ENCODE peak calls at places on chromosomes 16 and 17, in ten cellular contexts. B is AG04450, U is OCI-LY7, L is lower lobe of right lung, W is skeletal muscle cell, Q is prostate gland, A is WERI-Rb-1, N is astrocyte of the spinal cord, R is hepatocyte, H is mesendoderm. D is an unnamed sample.

GRCh38 chr16:31388535-31388934 is 4.6 kb upstream of the ITGAD start:
- DNase-seq in Q (no peak), N (no peak), A (no peak), W (no peak), B (no peak), R (no peak), L (no peak), H (no peak), U (no peak), D (no peak)

GRCh38 chr17:6506679-6507231 is 49.6 kb downstream of the PITPNM3 start:
- DNase-seq in W (no peak), H (no peak), A (no peak), B (no peak), R (no peak), U (no peak), Q (no peak), N (no peak), L (peak), D (peak)

GRCh38 chr16:77599793-77600415 is 122.4 kb upstream of the NUDT7 start:
- DNase-seq in R (peak), A (peak), L (no peak), W (no peak), Q (peak), N (peak), B (no peak), U (peak), H (no peak), D (peak)

GRCh38 chr16:88941933-88942909 is 34.8 kb downstream of the CBFA2T3 start:
- DNase-seq in H (peak), B (no peak), N (no peak), W (no peak), A (peak), R (peak), L (peak), U (peak), Q (no peak), D (no peak)

GRCh38 chr17:34226011-34226410 is 29.1 kb upstream of the CCL2 start:
- DNase-seq in L (no peak), R (no peak), A (no peak), H (no peak), N (no peak), B (no peak), U (no peak), Q (no peak), W (no peak), D (no peak)

GRCh38 chr16:66226762-66227161 is 139.7 kb upstream of the CDH5 start:
- DNase-seq in R (no peak), L (no peak), Q (no peak), N (no peak), A (no peak), H (no peak), U (no peak), B (no peak), W (no peak), D (no peak)

GRCh38 chr16:81012974-81013373 is 6.0 kb downstream of the CENPN start:
- DNase-seq in A (no peak), B (no peak), L (no peak), R (no peak), W (no peak), N (no peak), U (no peak), Q (no peak), H (no peak), D (no peak)

GRCh38 chr16:5971106-5971505 is 873.5 kb upstream of the EEF2KMT start:
- DNase-seq in A (no peak), W (no peak), H (no peak), B (no peak), Q (no peak), R (no peak), U (peak), L (no peak), N (no peak), D (no peak)

GRCh38 chr17:15966183-15966878 is 21.4 kb downstream of the ADORA2B start:
- DNase-seq in R (peak), U (no peak), L (peak), H (peak), N (peak), B (no peak), W (no peak), A (peak), Q (peak), D (peak)

GRCh38 chr16:83200005-83200779 is 573.4 kb downstream of the CDH13 start:
- DNase-seq in A (peak), W (no peak), B (no peak), L (no peak), Q (no peak), H (peak), N (peak), U (peak), R (no peak), D (no peak)

GRCh38 chr17:880074-880870 is 98.1 kb downstream of the MRM3 start:
- DNase-seq in L (no peak), W (no peak), A (no peak), R (no peak), Q (no peak), N (peak), H (peak), B (no peak), U (no peak), D (no peak)

GRCh38 chr16:24516900-24517669 is 22.3 kb upstream of the RBBP6 start:
- DNase-seq in L (peak), A (peak), Q (peak), B (peak), R (peak), N (peak), U (peak), W (peak), H (peak), D (peak)

GRCh38 chr17:17087424-17088103 is 45.3 kb downstream of the MPRIP start:
- DNase-seq in W (no peak), N (no peak), B (no peak), A (peak), H (peak), Q (no peak), U (no peak), L (no peak), R (no peak), D (no peak)

GRCh38 chr17:14750866-14751265 is 450.0 kb downstream of the HS3ST3B1 start:
- DNase-seq in U (no peak), B (no peak), R (no peak), Q (no peak), H (no peak), W (no peak), L (no peak), N (no peak), A (no peak), D (no peak)

GRCh38 chr16:50651835-50652438 is 29.2 kb downstream of the SNX20 start:
- DNase-seq in U (no peak), Q (no peak), N (no peak), H (no peak), B (no peak), R (no peak), A (no peak), L (no peak), W (no peak), D (no peak)

GRCh38 chr17:57440522-57441269 is 184.4 kb downstream of the MSI2 start:
- DNase-seq in B (peak), R (peak), W (peak), L (peak), H (peak), Q (peak), N (peak), U (peak), A (peak), D (peak)

GRCh38 chr16:49766280-49766679 is 89.6 kb downstream of the ZNF423 start:
- DNase-seq in W (no peak), Q (no peak), L (no peak), H (peak), B (no peak), A (no peak), U (no peak), R (no peak), N (no peak), D (no peak)

GRCh38 chr17:15456486-15456885 is 10.9 kb downstream of the CDRT4 start:
- DNase-seq in A (no peak), L (no peak), W (no peak), N (no peak), Q (no peak), B (no peak), R (no peak), U (no peak), H (no peak), D (peak)

GRCh38 chr17:41466988-41467387 is at the start of gene KRT32:
- DNase-seq in H (no peak), R (no peak), W (no peak), L (no peak), N (no peak), A (no peak), Q (no peak), B (no peak), U (no peak), D (no peak)

GRCh38 chr17:64687959-64688358 is 25.9 kb upstream of the SMURF2 start:
- DNase-seq in B (no peak), W (no peak), N (no peak), L (no peak), R (no peak), A (no peak), H (no peak), U (no peak), Q (no peak), D (peak)

GRCh38 chr16:85616608-85617311 is 3.6 kb downstream of the GSE1 start:
- DNase-seq in W (no peak), Q (peak), N (peak), L (peak), B (no peak), R (no peak), A (no peak), U (peak), H (no peak), D (no peak)

GRCh38 chr17:33012522-33013033 is 20.9 kb downstream of the SPACA3 start:
- DNase-seq in B (peak), N (peak), A (no peak), R (peak), U (no peak), W (peak), L (no peak), Q (no peak), H (no peak), D (peak)

GRCh38 chr17:29848737-29849136 is 81.3 kb downstream of the SSH2 start:
- DNase-seq in W (no peak), R (no peak), B (peak), H (no peak), Q (no peak), U (no peak), L (no peak), N (peak), A (no peak), D (no peak)

GRCh38 chr16:71257768-71258167 is 27.2 kb upstream of the HYDIN start:
- DNase-seq in N (no peak), H (no peak), W (no peak), R (no peak), U (no peak), L (no peak), A (no peak), B (no peak), Q (no peak), D (no peak)

GRCh38 chr17:45229681-45230409 is 8.2 kb downstream of the FMNL1 start:
- DNase-seq in U (no peak), A (no peak), W (no peak), L (no peak), N (no peak), B (no peak), H (peak), R (no peak), Q (no peak), D (no peak)

GRCh38 chr17:19338031-19338990 is 24.2 kb downstream of the B9D1 start:
- DNase-seq in Q (peak), R (peak), A (peak), H (peak), L (peak), B (no peak), U (peak), N (no peak), W (no peak), D (no peak)

GRCh38 chr17:45384047-45384799 is 48.4 kb downstream of the ARHGAP27 start:
- DNase-seq in W (no peak), B (no peak), N (no peak), H (no peak), R (no peak), A (no peak), L (no peak), Q (no peak), U (no peak), D (no peak)

GRCh38 chr17:82105417-82105881 is 7.4 kb upstream of the FASN start:
- DNase-seq in Q (no peak), H (no peak), B (no peak), R (no peak), N (no peak), W (no peak), L (no peak), A (peak), U (peak), D (no peak)

GRCh38 chr16:23907457-23907902 is 71.7 kb downstream of the PRKCB start:
- DNase-seq in U (no peak), H (no peak), Q (no peak), A (no peak), R (no peak), W (no peak), B (no peak), L (no peak), N (no peak), D (no peak)

GRCh38 chr16:21610006-21610544 is 10.7 kb downstream of the METTL9 start:
- DNase-seq in W (no peak), H (peak), B (no peak), R (no peak), L (no peak), Q (no peak), A (no peak), N (no peak), U (no peak), D (no peak)

GRCh38 chr16:53768167-53768566 is 64.2 kb downstream of the FTO start:
- DNase-seq in R (peak), U (no peak), L (no peak), N (no peak), A (no peak), B (no peak), Q (no peak), H (no peak), W (no peak), D (peak)

GRCh38 chr16:81571592-81572230 is 127.1 kb downstream of the CMIP start:
- DNase-seq in R (no peak), A (no peak), U (no peak), H (no peak), N (no peak), L (no peak), W (no peak), B (no peak), Q (no peak), D (no peak)

GRCh38 chr16:89822188-89823086 is 5.8 kb upstream of the SPIRE2 start:
- DNase-seq in A (peak), H (no peak), L (no peak), N (no peak), R (peak), Q (no peak), W (no peak), B (no peak), U (no peak), D (peak)

GRCh38 chr16:70703041-70703834 is 17.4 kb upstream of the MTSS2 start:
- DNase-seq in R (peak), L (no peak), W (peak), Q (peak), U (no peak), N (peak), B (peak), H (peak), A (peak), D (peak)

GRCh38 chr17:79929257-79930076 is 90.2 kb upstream of the CBX4 start:
- DNase-seq in H (no peak), U (no peak), Q (no peak), B (no peak), W (no peak), L (no peak), R (no peak), N (no peak), A (no peak), D (no peak)
- H3K4me3 ChIP-seq in H (no peak), U (no peak), Q (no peak), B (peak), W (peak), L (no peak), R (no peak), N (no peak), A (peak), D (no peak)

GRCh38 chr17:48624544-48625501 is 1.3 kb downstream of the HOXB9 start:
- DNase-seq in N (peak), R (peak), W (no peak), H (peak), A (peak), U (no peak), B (no peak), L (no peak), Q (no peak), D (no peak)
- H3K4me3 ChIP-seq in N (peak), R (peak), W (peak), H (peak), A (peak), U (no peak), B (peak), L (peak), Q (peak), D (no peak)

DNA sequence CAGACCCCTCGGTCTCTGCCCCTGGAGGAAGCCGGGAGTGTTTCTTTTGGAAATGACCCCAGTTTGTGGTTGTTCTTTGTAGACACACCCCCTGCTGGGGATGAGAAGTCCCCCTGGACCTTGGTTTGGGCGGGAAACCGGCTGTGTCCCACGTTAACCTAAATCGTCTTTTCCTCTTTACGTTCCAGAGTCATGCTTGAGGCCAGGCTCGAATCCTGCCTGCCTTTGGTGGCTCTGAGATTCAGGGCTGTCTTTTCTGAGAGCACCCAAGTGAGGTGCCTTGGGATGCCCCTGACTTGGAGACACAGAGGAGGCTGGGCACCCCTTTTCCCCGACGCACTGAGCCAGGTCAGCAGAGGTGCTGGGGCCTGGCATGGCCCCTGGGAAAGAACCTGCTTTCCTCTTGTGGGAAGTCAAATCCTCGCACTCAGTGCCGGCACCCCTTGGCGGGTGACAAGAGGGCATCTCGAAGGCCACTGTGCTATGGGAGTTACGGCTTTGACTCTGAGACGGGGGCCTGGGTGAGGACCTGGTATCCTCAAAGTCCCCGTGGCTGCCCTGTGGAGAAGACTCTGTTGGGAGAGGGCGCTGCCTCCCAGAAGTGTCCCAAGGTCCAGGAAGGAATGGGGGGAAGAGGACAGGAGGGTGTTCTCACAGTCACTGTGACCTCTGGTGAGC is 116.8 kb downstream of the METRNL start:
- DNase-seq in Q (no peak), B (no peak), A (no peak), R (no peak), W (peak), H (no peak), N (peak), U (no peak), L (peak), D (peak)
- H3K4me3 ChIP-seq in Q (no peak), B (no peak), A (no peak), R (no peak), W (no peak), H (no peak), N (no peak), U (no peak), L (no peak), D (no peak)

GRCh38 chr17:2722611-2723010 is 11.0 kb upstream of the CLUH start:
- DNase-seq in R (no peak), U (no peak), L (no peak), A (no peak), W (no peak), Q (no peak), H (no peak), B (no peak), N (no peak), D (no peak)

GRCh38 chr17:2723997-2724782 is 12.6 kb upstream of the CLUH start:
- DNase-seq in H (peak), N (no peak), Q (no peak), U (no peak), B (no peak), L (no peak), R (peak), A (no peak), W (no peak), D (peak)

GRCh38 chr17:2721603-2722002 is 10.0 kb upstream of the CLUH start:
- DNase-seq in W (no peak), U (no peak), Q (no peak), B (no peak), L (no peak), N (no peak), A (no peak), R (no peak), H (no peak), D (no peak)

GRCh38 chr17:2724783-2725164 is 13.2 kb upstream of the CLUH start:
- DNase-seq in H (peak), W (no peak), B (no peak), N (peak), L (no peak), R (peak), A (no peak), U (no peak), Q (no peak), D (peak)

DNA sequence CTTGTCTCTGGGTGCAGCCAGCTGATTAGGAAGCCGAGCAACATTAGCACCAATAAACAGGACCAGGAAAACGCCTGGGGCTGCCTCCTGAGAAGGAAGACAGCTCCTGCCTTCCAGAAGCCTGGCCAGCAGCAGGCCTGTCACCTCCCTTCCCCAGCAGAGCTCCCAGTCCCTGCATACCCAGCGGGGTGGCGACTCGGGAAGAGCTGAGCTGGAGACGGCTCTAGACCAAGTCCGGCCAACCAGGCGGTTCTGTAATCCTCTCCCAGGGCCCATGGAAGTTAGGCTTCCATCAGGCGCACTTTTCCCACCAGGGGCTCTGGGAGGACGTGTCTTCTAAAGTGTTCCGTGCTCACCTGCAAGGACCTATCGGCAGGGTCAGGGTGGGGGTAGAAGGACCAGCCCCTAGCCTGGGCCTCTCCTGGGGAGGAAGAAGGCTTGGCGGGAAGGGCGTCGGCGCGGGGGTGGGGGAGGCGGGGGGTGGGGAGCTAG is 12.0 kb upstream of the CLUH start:
- DNase-seq in Q (no peak), L (no peak), N (no peak), U (no peak), A (no peak), R (no peak), H (peak), W (no peak), B (no peak), D (no peak)
- H3K4me3 ChIP-seq in Q (no peak), L (peak), N (no peak), U (no peak), A (no peak), R (no peak), H (no peak), W (no peak), B (no peak), D (no peak)

GRCh38 chr16:87316450-87316922 is 706 bp downstream of the C16orf95 start:
- DNase-seq in U (no peak), W (no peak), A (no peak), L (no peak), Q (no peak), R (no peak), H (no peak), N (no peak), B (no peak), D (no peak)
- H3K4me3 ChIP-seq in U (peak), W (peak), A (peak), L (peak), Q (peak), R (peak), H (no peak), N (peak), B (peak), D (peak)

GRCh38 chr16:63938661-63939060 is 1183.2 kb downstream of the CDH11 start:
- DNase-seq in Q (no peak), R (no peak), N (peak), W (peak), U (no peak), A (no peak), L (no peak), B (no peak), H (no peak), D (peak)
- H3K4me3 ChIP-seq in Q (no peak), R (no peak), N (no peak), W (no peak), U (no peak), A (no peak), L (no peak), B (no peak), H (no peak), D (no peak)

DNA sequence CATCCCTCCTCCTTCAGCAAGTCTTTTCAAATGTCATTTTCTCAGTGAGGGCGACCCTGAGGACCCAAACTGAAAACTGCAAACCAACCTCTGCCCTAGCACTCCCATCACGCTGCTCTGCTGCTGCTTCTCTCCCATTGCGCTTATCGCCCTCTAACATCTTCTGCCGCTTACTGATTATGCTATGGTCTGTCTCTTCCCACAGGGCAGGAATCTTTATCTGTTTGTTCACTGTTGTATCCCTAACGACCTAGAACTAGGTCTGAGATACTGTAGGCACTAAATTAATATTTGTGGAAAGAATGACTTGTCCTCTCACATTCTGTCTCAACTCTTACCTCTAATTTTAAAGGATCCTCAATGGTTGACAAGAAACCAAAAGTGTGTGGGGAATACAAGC is 12.5 kb downstream of the ZSCAN32 start:
- DNase-seq in B (no peak), N (no peak), W (no peak), L (no peak), R (no peak), Q (no peak), U (no peak), H (no peak), A (no peak), D (no peak)
- H3K4me3 ChIP-seq in B (no peak), N (no peak), W (no peak), L (no peak), R (no peak), Q (no peak), U (no peak), H (no peak), A (no peak), D (no peak)